ENCODE peak calls at places on chromosomes 3 and 15, in eight cellular contexts. M is HCT116, T is hepatocyte, U is GM23338, C is OCI-LY7, O is PC-9, J is PC-3, R is Karpas-422. D is an unnamed sample.

GRCh38 chr15:29132110-29132420 is 137.6 kb downstream of the NSMCE3 start:
- DNase-seq in M (no peak), T (no peak), U (no peak), C (no peak), O (no peak), J (no peak), R (no peak), D (no peak)

GRCh38 chr3:39937874-39938273 is 128.5 kb downstream of the MYRIP start:
- DNase-seq in M (no peak), T (no peak), U (no peak), C (no peak), O (no peak), J (no peak), R (peak; percentile 57), D (no peak)

GRCh38 chr15:33735637-33736247 is 232.6 kb upstream of the CHRM5 start:
- DNase-seq in M (peak; percentile 26), T (peak; percentile 74), U (peak; percentile 60), C (peak; percentile 60), O (peak; percentile 22), J (peak; percentile 67), R (peak; percentile 74), D (peak; percentile 26)

GRCh38 chr15:63212050-63212973 is 22.9 kb downstream of the RAB8B start:
- DNase-seq in M (no peak), T (peak; percentile 30), U (no peak), C (no peak), O (peak; percentile 20), J (peak; percentile 80), R (no peak), D (peak; percentile 80)

GRCh38 chr15:49145651-49146609 is 9.5 kb downstream of the COPS2 start:
- DNase-seq in M (peak; percentile 35), T (peak; percentile 74), U (peak; percentile 67), C (peak; percentile 49), O (peak; percentile 9), J (peak; percentile 73), R (peak; percentile 76), D (peak; percentile 75)

GRCh38 chr3:182212479-182213076 is 500.9 kb downstream of the SOX2 start:
- DNase-seq in M (peak; percentile 98), T (peak; percentile 84), U (peak; percentile 57), C (no peak), O (peak; percentile 87), J (peak; percentile 99), R (no peak), D (peak; percentile 6)

GRCh38 chr3:60399295-60399694 is 852.0 kb downstream of the FHIT start:
- DNase-seq in M (no peak), T (no peak), U (no peak), C (no peak), O (no peak), J (peak; percentile 19), R (no peak), D (peak; percentile 1)

GRCh38 chr15:100833432-100834389 is 45.9 kb upstream of the ALDH1A3 start:
- DNase-seq in M (no peak), T (no peak), U (no peak), C (peak; percentile 8), O (no peak), J (no peak), R (no peak), D (no peak)

GRCh38 chr3:114231616-114232015 is 5.8 kb downstream of the ZNF80 start:
- DNase-seq in M (no peak), T (no peak), U (no peak), C (no peak), O (no peak), J (no peak), R (no peak), D (no peak)

GRCh38 chr3:4712109-4712508 is 219.0 kb downstream of the ITPR1 start:
- DNase-seq in M (peak; percentile 21), T (peak; percentile 91), U (peak; percentile 51), C (no peak), O (peak; percentile 69), J (peak; percentile 55), R (no peak), D (peak; percentile 90)

GRCh38 chr3:99896482-99896881 is 78.8 kb downstream of the CMSS1 start:
- DNase-seq in M (no peak), T (no peak), U (peak; percentile 83), C (no peak), O (no peak), J (no peak), R (no peak), D (peak; percentile 44)

GRCh38 chr3:71497367-71497925 is 86.1 kb downstream of the FOXP1 start:
- DNase-seq in M (no peak), T (no peak), U (peak; percentile 58), C (no peak), O (no peak), J (no peak), R (no peak), D (no peak)

GRCh38 chr15:71781179-71781964 is 29.0 kb upstream of the NR2E3 start:
- DNase-seq in M (no peak), T (no peak), U (no peak), C (no peak), O (no peak), J (no peak), R (no peak), D (peak; percentile 70)
- H3K9me2 ChIP-seq in M (no peaks in the 10 kb centered on the region), T (no peaks in the 10 kb centered on the region), U (no peaks in the 10 kb centered on the region), C (no peaks in the 10 kb centered on the region), O (no peaks in the 10 kb centered on the region), J (no peaks in the 10 kb centered on the region), R (no peaks in the 10 kb centered on the region), D (no peaks in the 10 kb centered on the region)

GRCh38 chr3:195007151-195007550 is 263.8 kb downstream of the XXYLT1 start:
- DNase-seq in M (no peak), T (no peak), U (no peak), C (no peak), O (no peak), J (no peak), R (no peak), D (no peak)

GRCh38 chr3:195008816-195009215 is 262.1 kb downstream of the XXYLT1 start:
- DNase-seq in M (no peak), T (no peak), U (no peak), C (no peak), O (no peak), J (no peak), R (no peak), D (no peak)

GRCh38 chr3:195005759-195006555 is 265.0 kb downstream of the XXYLT1 start:
- DNase-seq in M (no peak), T (no peak), U (no peak), C (no peak), O (no peak), J (no peak), R (no peak), D (no peak)

GRCh38 chr3:195009607-195010006 is 261.4 kb downstream of the XXYLT1 start:
- DNase-seq in M (no peak), T (no peak), U (no peak), C (no peak), O (no peak), J (no peak), R (no peak), D (no peak)

DNA sequence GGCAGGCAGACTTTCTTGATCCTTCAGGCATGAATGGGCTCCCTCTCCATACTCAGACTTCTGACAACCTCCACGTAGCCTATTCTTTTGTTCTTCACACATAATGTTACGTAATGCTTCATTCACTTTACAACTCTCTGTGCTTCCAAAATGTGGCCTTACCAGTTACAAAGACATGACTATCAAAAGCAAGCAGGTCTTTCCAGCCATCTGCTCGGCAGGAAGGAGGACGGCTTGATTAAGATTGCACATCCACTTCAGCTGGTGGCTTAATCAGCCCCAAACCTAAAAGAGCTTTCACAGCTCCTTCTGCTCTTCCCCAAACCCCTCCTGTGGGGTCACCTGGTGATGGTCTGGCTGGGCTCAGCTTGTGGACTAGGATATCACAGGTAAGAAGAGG is 263.2 kb downstream of the XXYLT1 start:
- DNase-seq in M (no peak), T (no peak), U (no peak), C (no peak), O (peak; percentile 30), J (no peak), R (no peak), D (no peak)
- H3K9me2 ChIP-seq in M (no peaks in the 10 kb centered on the region), T (no peaks in the 10 kb centered on the region), U (no peaks in the 10 kb centered on the region), C (no peaks in the 10 kb centered on the region), O (no peaks in the 10 kb centered on the region), J (no peaks in the 10 kb centered on the region), R (no peaks in the 10 kb centered on the region), D (no peaks in the 10 kb centered on the region)

GRCh38 chr3:107987036-107987557 is 103.7 kb downstream of the CD47 start:
- DNase-seq in M (peak; percentile 24), T (peak; percentile 80), U (no peak), C (no peak), O (peak; percentile 81), J (peak; percentile 98), R (no peak), D (peak; percentile 96)

GRCh38 chr3:107990926-107991325 is 99.9 kb downstream of the CD47 start:
- DNase-seq in M (no peak), T (no peak), U (no peak), C (no peak), O (no peak), J (no peak), R (no peak), D (no peak)

GRCh38 chr3:107988464-107989156 is 102.2 kb downstream of the CD47 start:
- DNase-seq in M (no peak), T (peak; percentile 64), U (no peak), C (no peak), O (peak; percentile 70), J (peak; percentile 90), R (peak; percentile 77), D (peak; percentile 84)

GRCh38 chr3:107990433-107990832 is 100.4 kb downstream of the CD47 start:
- DNase-seq in M (no peak), T (no peak), U (no peak), C (no peak), O (no peak), J (no peak), R (no peak), D (no peak)

GRCh38 chr3:107989651-107990050 is 101.2 kb downstream of the CD47 start:
- DNase-seq in M (no peak), T (no peak), U (no peak), C (no peak), O (no peak), J (no peak), R (peak; percentile 71), D (no peak)
- H3K9me2 ChIP-seq in M (no peaks in the 10 kb centered on the region), T (no peaks in the 10 kb centered on the region), U (peaks cover 10% of the 10 kb centered on the region), C (no peaks in the 10 kb centered on the region), O (no peaks in the 10 kb centered on the region), J (no peaks in the 10 kb centered on the region), R (no peaks in the 10 kb centered on the region), D (no peaks in the 10 kb centered on the region)

GRCh38 chr3:38650248-38650940 is 907 bp upstream of the SCN5A start:
- DNase-seq in M (no peak), T (no peak), U (no peak), C (no peak), O (no peak), J (no peak), R (no peak), D (peak; percentile 5)
- H3K9me2 ChIP-seq in M (no peaks in the 10 kb centered on the region), T (no peaks in the 10 kb centered on the region), U (no peaks in the 10 kb centered on the region), C (no peaks in the 10 kb centered on the region), O (no peaks in the 10 kb centered on the region), J (no peaks in the 10 kb centered on the region), R (no peaks in the 10 kb centered on the region), D (no peaks in the 10 kb centered on the region)

GRCh38 chr3:17749281-17749680 is 6.8 kb upstream of the TBC1D5 start:
- DNase-seq in M (no peak), T (no peak), U (no peak), C (peak; percentile 45), O (no peak), J (no peak), R (peak; percentile 62), D (peak; percentile 9)
- H3K9me2 ChIP-seq in M (no peaks in the 10 kb centered on the region), T (no peaks in the 10 kb centered on the region), U (no peaks in the 10 kb centered on the region), C (no peaks in the 10 kb centered on the region), O (no peaks in the 10 kb centered on the region), J (no peaks in the 10 kb centered on the region), R (no peaks in the 10 kb centered on the region), D (no peaks in the 10 kb centered on the region)

D was measured in GM23248.